ENCODE peak calls at places on chromosomes 3 and 15, in four cellular contexts. A is A549, I is HepG2, S is K562. Z is an unnamed sample.

GRCh38 chr3:81871358-81872152 is 110.1 kb upstream of the GBE1 start:
- DNase-seq in A (no peak), I (no peak), S (no peak), Z (no peak)

GRCh38 chr3:140736863-140737460 is 59.1 kb downstream of the TRIM42 start:
- DNase-seq in S (peak), I (peak), A (peak), Z (peak)

GRCh38 chr3:167913218-167913902 is 177.8 kb downstream of the SERPINI1 start:
- DNase-seq in A (peak), S (no peak), I (no peak), Z (peak)

GRCh38 chr15:68986292-68986691 is 28.2 kb upstream of the NOX5 start:
- DNase-seq in I (no peak), A (no peak), S (no peak), Z (no peak)

GRCh38 chr3:113531826-113532697 is at the start of gene SIDT1:
- DNase-seq in S (no peak), I (no peak), A (peak), Z (peak)

GRCh38 chr3:106880206-106880605 is 497.0 kb upstream of the CCDC54 start:
- DNase-seq in I (no peak), A (no peak), S (no peak), Z (no peak)

GRCh38 chr15:99735868-99736267 is 2.6 kb upstream of the LYSMD4 start:
- DNase-seq in S (no peak), I (no peak), A (no peak), Z (no peak)

GRCh38 chr15:45499426-45499825 is 23.1 kb downstream of the SLC30A4 start:
- DNase-seq in A (no peak), S (no peak), I (no peak), Z (no peak)

GRCh38 chr3:186502138-186502941 is 41.8 kb downstream of the CRYGS start:
- DNase-seq in A (no peak), S (no peak), I (no peak), Z (no peak)

GRCh38 chr3:194270627-194271458 is 80.3 kb downstream of the CPN2 start:
- DNase-seq in S (no peak), A (no peak), I (peak), Z (peak)

GRCh38 chr3:71026634-71027578 is 556.6 kb downstream of the FOXP1 start:
- DNase-seq in I (peak), A (no peak), S (no peak), Z (no peak)

GRCh38 chr15:41512078-41512394 is 1.6 kb downstream of the LTK start:
- DNase-seq in I (no peak), S (no peak), A (no peak), Z (no peak)

GRCh38 chr3:134898315-134898714 is 103.3 kb downstream of the EPHB1 start:
- DNase-seq in I (no peak), A (no peak), S (no peak), Z (no peak)

GRCh38 chr15:53310709-53311108 is 448.8 kb downstream of the WDR72 start:
- DNase-seq in A (no peak), I (no peak), S (no peak), Z (no peak)

GRCh38 chr3:184545769-184546168 is 15.8 kb upstream of the EPHB3 start:
- DNase-seq in A (no peak), I (no peak), S (no peak), Z (no peak)

GRCh38 chr3:16286161-16286560 is 21.1 kb downstream of the OXNAD1 start:
- DNase-seq in I (no peak), S (no peak), A (no peak), Z (no peak)

GRCh38 chr15:34366271-34367043 is 539 bp downstream of the LPCAT4 start:
- DNase-seq in S (peak), I (peak), A (peak), Z (peak)

GRCh38 chr3:22620498-22620897 is 582.6 kb upstream of the UBE2E2 start:
- DNase-seq in A (no peak), S (no peak), I (no peak), Z (no peak)

GRCh38 chr3:179624471-179624870 is 19.9 kb downstream of the NDUFB5 start:
- DNase-seq in I (no peak), S (no peak), A (no peak), Z (no peak)

GRCh38 chr3:66018047-66019033 is 20.4 kb downstream of the MAGI1 start:
- DNase-seq in S (no peak), A (no peak), I (no peak), Z (no peak)
- TF ChIP-seq HMGXB4 in S (no peak), A (no peak), I (no peak), Z (no peak)

DNA sequence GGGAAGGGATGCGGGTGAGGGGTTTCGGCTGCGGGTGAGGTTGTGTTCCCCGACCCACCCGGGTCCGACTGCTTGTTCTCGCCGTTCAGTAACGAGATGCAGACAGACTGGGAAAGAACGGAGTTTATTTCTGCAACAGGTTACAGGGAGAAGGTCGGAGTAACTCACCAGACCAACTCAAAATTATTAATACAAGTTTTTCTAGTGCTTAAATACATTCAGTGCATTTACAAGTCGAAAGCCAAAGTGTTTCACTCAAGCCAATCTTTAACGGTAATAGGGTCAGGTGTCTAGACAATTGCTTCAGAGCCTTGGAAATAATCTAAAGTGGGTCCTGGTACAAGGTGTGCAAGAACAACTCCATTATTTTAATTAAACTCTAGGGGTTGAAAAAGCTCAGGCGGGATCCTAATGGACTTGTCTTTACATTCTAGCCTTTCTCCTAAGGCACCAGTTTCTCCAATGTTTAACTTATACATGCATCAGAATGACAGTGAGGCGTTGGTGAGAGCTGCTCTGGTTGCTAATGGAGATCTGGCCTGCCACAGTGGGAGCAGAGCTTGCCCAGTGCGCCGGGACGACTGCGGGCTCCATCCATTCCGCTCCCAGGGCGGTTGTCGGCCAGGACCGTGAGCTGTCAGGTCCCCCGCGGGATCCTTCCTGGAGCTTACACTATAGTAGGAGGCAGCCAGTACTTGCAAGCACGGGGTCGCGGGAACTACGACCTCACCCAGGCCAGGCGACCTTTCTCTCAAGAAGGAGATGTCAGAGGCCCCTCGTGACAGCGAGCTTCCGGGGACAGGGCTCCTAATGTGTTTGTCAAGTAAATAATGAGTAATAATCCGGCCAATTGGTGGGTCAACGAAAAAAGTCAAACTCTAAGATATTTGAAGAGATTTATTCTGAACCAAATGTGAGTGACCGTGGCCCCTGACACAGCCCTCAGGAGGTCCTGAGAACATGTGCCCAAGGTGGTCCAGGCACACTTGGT is 836 bp upstream of the HIGD1A start:
- DNase-seq in S (peak), A (no peak), I (peak), Z (peak)
- TF ChIP-seq JUN in S (no peak), A (no peak), I (peak), Z (no peak)

GRCh38 chr3:149386299-149386606 is 8.8 kb upstream of the TM4SF1 start:
- DNase-seq in I (no peak), S (no peak), A (no peak), Z (no peak)
- TF ChIP-seq HMGXB4 in I (no peak), S (no peak), A (no peak), Z (no peak)

DNA sequence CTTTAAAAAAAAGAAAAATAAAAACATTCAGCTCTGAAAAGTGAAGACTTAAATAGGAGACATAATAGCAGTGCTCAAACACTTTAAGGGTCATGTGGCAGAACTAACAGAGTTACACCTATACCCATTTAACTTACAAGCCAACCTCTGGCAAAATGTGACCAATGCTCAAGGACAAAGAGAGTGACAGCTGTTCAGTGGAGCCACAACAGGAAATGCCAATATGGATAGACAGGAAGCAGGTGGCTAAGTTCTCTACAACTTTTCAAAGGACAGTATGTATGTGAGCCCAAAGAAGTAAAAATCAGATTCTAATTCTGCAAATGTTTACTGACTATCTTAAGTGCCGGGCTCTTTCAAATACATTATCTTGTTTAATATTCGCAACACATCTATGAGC is 3.4 kb downstream of the TMCC1 start:
- DNase-seq in I (peak), S (no peak), A (no peak), Z (no peak)
- TF ChIP-seq JUN in I (no peak), S (no peak), A (no peak), Z (no peak)